ENCODE peak calls at places on chromosomes 7 and 10, in eight cellular contexts. J, B, M, V, T, R, G and Z are unnamed samples.

GRCh38 chr10:66326876-66327275 is 599.0 kb upstream of the LRRTM3 start:
- DNase-seq in J (no peak), B (no peak), M (no peak), V (peak; percentile 58), T (no peak), R (no peak), G (no peak), Z (no peak)

GRCh38 chr7:30744075-30744417 is 7.9 kb upstream of the INMT start:
- DNase-seq in J (no peak), B (no peak), M (no peak), V (no peak), T (no peak), R (no peak), G (no peak), Z (no peak)

GRCh38 chr10:52762088-52762487 is 10.5 kb downstream of the MBL2 start:
- DNase-seq in J (no peak), B (no peak), M (no peak), V (no peak), T (no peak), R (no peak), G (no peak), Z (no peak)

GRCh38 chr7:143975617-143976016 is 21.0 kb downstream of the OR2F1 start:
- DNase-seq in J (peak; percentile 40), B (no peak), M (no peak), V (peak; percentile 2), T (no peak), R (no peak), G (peak; percentile 30), Z (no peak)

GRCh38 chr10:97131702-97132101 is 54.1 kb downstream of the SLIT1 start:
- DNase-seq in J (no peak), B (no peak), M (no peak), V (no peak), T (no peak), R (no peak), G (no peak), Z (no peak)

GRCh38 chr7:99459087-99459486 is 6.9 kb downstream of the ATP5MF start:
- DNase-seq in J (peak; percentile 32), B (no peak), M (no peak), V (no peak), T (no peak), R (no peak), G (peak; percentile 49), Z (no peak)

GRCh38 chr7:116802784-116803183 is 59.6 kb upstream of the CAPZA2 start:
- DNase-seq in J (peak; percentile 48), B (no peak), M (no peak), V (peak; percentile 42), T (peak; percentile 5), R (no peak), G (peak; percentile 43), Z (no peak)

GRCh38 chr10:73916761-73917470 is 6.0 kb downstream of the PLAU start:
- DNase-seq in J (no peak), B (no peak), M (no peak), V (no peak), T (no peak), R (no peak), G (no peak), Z (no peak)

GRCh38 chr10:61974611-61975010 is 73.1 kb downstream of the ARID5B start:
- DNase-seq in J (no peak), B (peak; percentile 86), M (no peak), V (peak; percentile 40), T (no peak), R (no peak), G (no peak), Z (no peak)

GRCh38 chr7:92528958-92529264 is 316 bp downstream of the RBM48 start:
- DNase-seq in J (no peak), B (no peak), M (no peak), V (no peak), T (no peak), R (no peak), G (no peak), Z (no peak)

GRCh38 chr7:146146866-146147265 is 30.3 kb downstream of the CNTNAP2 start:
- DNase-seq in J (no peak), B (no peak), M (no peak), V (no peak), T (no peak), R (no peak), G (no peak), Z (no peak)

GRCh38 chr7:141864765-141865447 is 23.6 kb upstream of the PRSS37 start:
- DNase-seq in J (no peak), B (no peak), M (no peak), V (no peak), T (no peak), R (no peak), G (no peak), Z (no peak)

GRCh38 chr7:51126813-51127617 is 189.6 kb downstream of the COBL start:
- DNase-seq in J (no peak), B (no peak), M (no peak), V (no peak), T (no peak), R (no peak), G (no peak), Z (no peak)

GRCh38 chr7:137962491-137962874 is 39.4 kb downstream of the CREB3L2 start:
- DNase-seq in J (no peak), B (no peak), M (no peak), V (no peak), T (no peak), R (no peak), G (no peak), Z (no peak)

GRCh38 chr10:11058014-11058413 is 40.3 kb downstream of the CELF2 start:
- DNase-seq in J (no peak), B (no peak), M (no peak), V (no peak), T (no peak), R (no peak), G (no peak), Z (no peak)

GRCh38 chr10:120156614-120157274 is 264.2 kb downstream of the SEC23IP start:
- DNase-seq in J (no peak), B (no peak), M (no peak), V (no peak), T (no peak), R (no peak), G (no peak), Z (no peak)

GRCh38 chr7:124162667-124163066 is 129.8 kb upstream of the TMEM229A start:
- DNase-seq in J (no peak), B (no peak), M (no peak), V (no peak), T (no peak), R (no peak), G (no peak), Z (no peak)

GRCh38 chr10:98267894-98268693 is at the start of gene LOXL4:
- DNase-seq in J (peak; percentile 60), B (peak; percentile 78), M (no peak), V (peak; percentile 47), T (no peak), R (no peak), G (peak; percentile 35), Z (no peak)

GRCh38 chr10:62083868-62084267 is 182.4 kb downstream of the ARID5B start:
- DNase-seq in J (no peak), B (peak; percentile 84), M (no peak), V (peak; percentile 52), T (no peak), R (no peak), G (no peak), Z (no peak)

GRCh38 chr10:34670101-34670500 is 145.0 kb downstream of the PARD3 start:
- DNase-seq in J (no peak), B (no peak), M (no peak), V (no peak), T (no peak), R (no peak), G (no peak), Z (no peak)
- H3K4me1 ChIP-seq in J (peaks cover 6% of the 10 kb centered on the region), B (no peaks in the 10 kb centered on the region), M (peaks cover 21% of the 10 kb centered on the region), V (peaks cover 17% of the 10 kb centered on the region), T (no peaks in the 10 kb centered on the region), R (no peaks in the 10 kb centered on the region), G (peaks cover 15% of the 10 kb centered on the region), Z (no peaks in the 10 kb centered on the region)

GRCh38 chr7:153245809-153246208 is 486.3 kb downstream of the ACTR3B start:
- DNase-seq in J (no peak), B (no peak), M (no peak), V (no peak), T (no peak), R (no peak), G (no peak), Z (no peak)
- H3K9me3 ChIP-seq in J (no peaks in the 10 kb centered on the region), B (no peaks in the 10 kb centered on the region), M (no peaks in the 10 kb centered on the region), V (peaks cover 3% of the 10 kb centered on the region), T (no peaks in the 10 kb centered on the region), R (no peaks in the 10 kb centered on the region), G (no peaks in the 10 kb centered on the region), Z (no peaks in the 10 kb centered on the region)

DNA sequence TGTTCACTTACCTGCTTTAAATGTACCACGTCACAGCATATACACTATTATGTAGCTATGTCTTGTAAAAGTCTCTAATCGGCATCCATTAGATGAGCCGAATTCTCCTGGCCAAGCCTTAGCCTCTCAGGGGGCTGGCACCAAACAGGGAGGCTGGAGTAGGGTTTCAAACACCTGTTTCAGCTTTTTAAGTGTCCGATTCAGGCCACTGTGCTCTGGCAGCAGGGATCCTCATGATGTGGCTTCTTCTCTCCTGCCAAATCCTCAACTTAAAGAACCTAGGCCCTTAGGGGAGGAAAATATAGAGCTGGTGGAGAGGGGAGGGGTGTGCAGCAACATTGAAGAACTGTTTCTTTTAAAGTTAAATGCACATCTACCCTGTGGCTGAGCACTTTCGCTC is 68.5 kb upstream of the NFKB2 start:
- DNase-seq in J (peak; percentile 71), B (no peak), M (no peak), V (no peak), T (no peak), R (no peak), G (no peak), Z (no peak)
- H3K4me1 ChIP-seq in J (peaks cover 58% of the 10 kb centered on the region), B (no peaks in the 10 kb centered on the region), M (peaks cover 10% of the 10 kb centered on the region), V (peaks cover 42% of the 10 kb centered on the region), T (peaks cover 12% of the 10 kb centered on the region), R (peaks cover 11% of the 10 kb centered on the region), G (no peaks in the 10 kb centered on the region), Z (no peaks in the 10 kb centered on the region)

GRCh38 chr10:43573250-43574034 is 974 bp downstream of the ZNF239 start:
- DNase-seq in J (peak; percentile 11), B (no peak), M (no peak), V (no peak), T (peak; percentile 8), R (no peak), G (peak; percentile 19), Z (no peak)
- H3K9me3 ChIP-seq in J (no peaks in the 10 kb centered on the region), B (no peaks in the 10 kb centered on the region), M (no peaks in the 10 kb centered on the region), V (no peaks in the 10 kb centered on the region), T (no peaks in the 10 kb centered on the region), R (no peaks in the 10 kb centered on the region), G (no peaks in the 10 kb centered on the region), Z (no peaks in the 10 kb centered on the region)

DNA sequence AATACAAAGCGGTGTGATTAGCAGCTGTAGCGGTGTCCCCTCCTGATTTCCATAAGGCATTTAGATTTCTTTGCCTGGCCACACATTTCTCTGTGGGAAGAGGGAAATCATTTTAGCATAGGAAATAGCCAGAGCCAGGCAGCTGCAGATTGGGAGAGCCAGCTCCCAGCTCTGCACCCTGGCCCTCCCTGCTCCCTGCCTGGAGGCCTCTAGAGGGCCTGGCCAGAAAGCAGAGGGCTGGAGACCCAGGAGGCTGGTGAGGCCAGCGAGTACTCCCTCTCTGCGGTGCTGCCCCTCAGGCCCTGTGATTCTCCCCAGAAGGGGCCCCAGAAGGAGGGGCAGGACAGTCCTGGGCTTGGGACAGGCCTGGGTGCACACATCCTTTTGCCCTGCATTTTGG is 85.6 kb downstream of the C10orf105 start:
- DNase-seq in J (no peak), B (no peak), M (no peak), V (no peak), T (no peak), R (no peak), G (no peak), Z (no peak)
- H3K4me1 ChIP-seq in J (peaks cover 87% of the 10 kb centered on the region), B (no peaks in the 10 kb centered on the region), M (peaks cover 6% of the 10 kb centered on the region), V (peaks cover 26% of the 10 kb centered on the region), T (no peaks in the 10 kb centered on the region), R (no peaks in the 10 kb centered on the region), G (peaks cover 80% of the 10 kb centered on the region), Z (peaks cover 33% of the 10 kb centered on the region)